ENCODE peak calls at places on chromosomes 12 and 14, in nine cellular contexts. A, K, B, Q, F, X, M, P and H are unnamed samples.

GRCh38 chr14:89921896-89922548 is 32.5 kb downstream of the EFCAB11 start:
- DNase-seq in X (no peak), M (no peak), F (no peak), A (no peak), K (peak; percentile 72), B (no peak), Q (peak; percentile 97), P (no peak), H (no peak)

GRCh38 chr12:47844264-47845020 is 24.7 kb upstream of the HDAC7 start:
- DNase-seq in P (no peak), A (no peak), F (peak; percentile 86), K (no peak), M (no peak), B (no peak), Q (no peak), X (no peak), H (no peak)

GRCh38 chr14:75274899-75275569 is 3.6 kb upstream of the FOS start:
- DNase-seq in K (no peak), F (peak; percentile 87), M (peak; percentile 48), A (peak; percentile 98), B (no peak), X (no peak), P (no peak), Q (no peak), H (peak; percentile 38)

GRCh38 chr12:116690016-116690709 is 47.7 kb downstream of the SPRING1 start:
- DNase-seq in Q (no peak), A (no peak), K (no peak), B (no peak), P (no peak), X (no peak), M (no peak), F (no peak), H (no peak)

GRCh38 chr14:100421756-100422470 is 98.8 kb downstream of the SLC25A47 start:
- DNase-seq in X (no peak), M (no peak), F (no peak), A (no peak), K (no peak), B (no peak), Q (no peak), P (no peak), H (no peak)

GRCh38 chr12:54579696-54580333 is 8.6 kb downstream of the PPP1R1A start:
- DNase-seq in B (peak; percentile 89), F (peak; percentile 92), K (no peak), A (peak; percentile 82), M (peak; percentile 21), X (peak; percentile 96), P (peak; percentile 26), Q (peak; percentile 79), H (peak; percentile 89)

GRCh38 chr12:108773798-108774788 is 42.8 kb upstream of the CORO1C start:
- DNase-seq in M (no peak), A (peak; percentile 43), X (no peak), B (peak; percentile 88), P (peak; percentile 26), F (peak; percentile 80), K (peak; percentile 17), Q (peak; percentile 82), H (no peak)

GRCh38 chr14:67636361-67636919 is 16.7 kb downstream of the ARG2 start:
- DNase-seq in P (no peak), X (no peak), Q (peak; percentile 46), F (no peak), A (no peak), B (no peak), M (no peak), K (no peak), H (no peak)

GRCh38 chr12:120117961-120118709 is 1.6 kb upstream of the RAB35 start:
- DNase-seq in A (no peak), K (no peak), B (no peak), M (no peak), F (no peak), P (no peak), X (peak; percentile 54), Q (peak; percentile 65), H (no peak)

GRCh38 chr12:26749781-26750180 is 83.2 kb downstream of the ITPR2 start:
- DNase-seq in X (no peak), M (peak; percentile 72), F (no peak), Q (no peak), K (no peak), B (no peak), A (no peak), P (no peak), H (peak; percentile 42)

GRCh38 chr12:28024231-28024995 is 51.9 kb upstream of the PTHLH start:
- DNase-seq in F (no peak), A (no peak), B (no peak), M (no peak), X (no peak), Q (peak; percentile 89), K (peak; percentile 21), P (peak; percentile 36), H (no peak)

GRCh38 chr14:70186826-70187483 is 1.8 kb downstream of the SLC8A3 start:
- DNase-seq in Q (peak; percentile 2), X (peak; percentile 58), A (peak; percentile 12), B (no peak), M (no peak), F (peak; percentile 70), P (no peak), K (no peak), H (peak; percentile 67)

GRCh38 chr12:40829738-40830144 is 137.5 kb downstream of the CNTN1 start:
- DNase-seq in A (no peak), F (no peak), X (no peak), K (peak; percentile 55), B (no peak), Q (no peak), M (no peak), P (no peak), H (no peak)

GRCh38 chr12:67344979-67345710 is 76.0 kb downstream of the CAND1 start:
- DNase-seq in X (no peak), K (no peak), F (no peak), Q (no peak), A (no peak), B (no peak), P (no peak), M (no peak), H (no peak)

GRCh38 chr14:93970589-93970966 is 5.8 kb downstream of the ASB2 start:
- DNase-seq in Q (peak; percentile 13), P (no peak), A (peak; percentile 67), K (no peak), X (no peak), F (no peak), B (no peak), M (no peak), H (no peak)
- TF ChIP-seq CTCF in Q (peak; percentile 24), P (peak; percentile 28), A (peak; percentile 56), K (peak; percentile 53), X (no peak), F (peak; percentile 9), B (no peak), M (peak; percentile 56), H (peak; percentile 43)

GRCh38 chr12:42104087-42104486 is 40.6 kb downstream of the GXYLT1 start:
- DNase-seq in M (no peak), X (no peak), F (no peak), Q (no peak), B (no peak), K (no peak), A (no peak), P (no peak), H (no peak)
- TF ChIP-seq CTCF in M (no peak), X (no peak), F (no peak), Q (peak; percentile 4), B (no peak), K (peak; percentile 30), A (no peak), P (peak; percentile 42), H (peak; percentile 21)

GRCh38 chr14:61128382-61129167 is 147.5 kb downstream of the SLC38A6 start:
- DNase-seq in A (no peak), M (no peak), X (no peak), B (no peak), K (no peak), F (no peak), P (no peak), Q (no peak), H (no peak)

GRCh38 chr14:61129168-61129745 is 148.2 kb downstream of the SLC38A6 start:
- DNase-seq in A (no peak), X (no peak), B (no peak), P (no peak), Q (no peak), K (no peak), F (no peak), M (no peak), H (no peak)

GRCh38 chr14:61127099-61127498 is 146.1 kb downstream of the SLC38A6 start:
- DNase-seq in M (no peak), A (no peak), X (no peak), P (no peak), Q (no peak), B (no peak), K (no peak), F (no peak), H (no peak)

GRCh38 chr14:61125314-61126082 is 144.5 kb downstream of the SLC38A6 start:
- DNase-seq in K (no peak), F (no peak), X (no peak), Q (no peak), B (no peak), M (no peak), A (no peak), P (no peak), H (no peak)

DNA sequence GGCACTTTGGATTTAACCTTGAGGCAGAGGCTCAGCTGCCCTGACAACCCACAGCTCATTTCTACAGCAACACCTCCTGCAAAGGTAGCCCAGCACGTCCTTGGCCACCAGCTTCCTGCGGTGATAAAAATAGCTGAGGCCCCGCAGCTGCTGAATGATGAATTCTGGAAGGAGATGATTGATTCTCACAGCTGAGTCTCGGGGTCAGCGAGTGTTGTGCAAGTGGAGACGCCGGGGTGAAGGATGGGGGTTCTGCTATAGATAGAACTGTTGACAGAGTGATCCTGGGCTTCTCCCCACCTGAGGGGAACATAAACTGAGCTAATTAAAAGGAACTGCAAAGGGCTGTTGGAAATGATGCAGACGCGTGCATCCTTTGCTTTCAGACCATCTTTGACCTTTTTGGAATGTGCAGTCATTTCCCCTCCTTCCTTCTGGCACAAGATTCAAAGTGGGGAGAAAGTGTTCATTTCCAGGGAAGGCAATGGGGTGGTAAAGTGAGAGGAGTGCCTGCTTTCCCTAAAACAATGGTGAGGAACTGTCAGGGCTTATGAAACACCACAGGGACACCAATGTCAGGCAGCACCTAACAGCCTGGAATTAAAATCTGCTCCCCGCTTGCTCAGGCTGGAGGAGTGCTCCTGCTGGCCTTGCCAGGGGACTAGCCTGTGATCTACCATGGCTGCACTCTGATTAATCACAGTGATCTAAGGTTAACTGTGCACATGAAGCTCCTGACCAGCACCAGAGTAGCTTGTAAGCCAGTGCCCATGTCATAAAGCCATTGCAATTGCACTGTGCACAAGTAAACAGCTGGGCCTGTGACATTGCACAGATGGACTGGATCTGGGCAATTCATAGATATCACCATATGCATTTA is 145.3 kb downstream of the SLC38A6 start:
- DNase-seq in M (no peak), A (no peak), P (no peak), B (peak; percentile 42), F (no peak), K (no peak), Q (peak; percentile 17), X (no peak), H (no peak)
- TF ChIP-seq CTCF in M (no peak), A (no peak), P (no peak), B (no peak), F (no peak), K (no peak), Q (no peak), X (no peak), H (no peak)

DNA sequence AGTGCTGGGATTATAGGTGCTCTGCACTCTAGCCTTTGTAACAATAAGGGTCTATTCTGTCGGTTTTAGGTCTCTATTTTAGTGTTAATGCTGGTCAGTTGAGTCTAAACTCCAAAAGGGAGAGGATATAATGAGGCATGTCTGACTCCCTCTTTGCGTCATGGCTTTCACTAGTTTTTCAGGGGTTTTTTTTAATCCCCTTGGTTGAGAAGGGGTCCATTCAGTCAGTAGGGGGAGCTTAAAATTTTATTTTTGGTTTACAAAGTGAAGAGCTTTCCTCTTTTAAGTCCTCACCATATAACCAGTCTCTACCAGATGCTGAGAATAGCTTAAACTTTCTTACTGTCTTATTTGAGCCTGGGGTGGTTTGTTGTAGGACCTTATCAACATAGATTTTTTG is 106.9 kb downstream of the PRKCH start:
- DNase-seq in F (no peak), B (no peak), P (no peak), A (no peak), X (no peak), M (no peak), K (no peak), Q (no peak), H (no peak)
- TF ChIP-seq CTCF in F (no peak), B (no peak), P (no peak), A (no peak), X (no peak), M (no peak), K (no peak), Q (no peak), H (no peak)